ENCODE peak calls at places on chromosomes 1 and 21, in seven cellular contexts. One of them, this sample, is unnamed.
A peak's percentile ranks its signal among the peaks of the same experiment; 100 is the strongest.

GRCh38 chr1:161506336-161507223 is 1.3 kb downstream of the FCGR2A start:
- DNase-seq in GM04504: no peak
- DNase-seq in activated CD4-positive, alpha-beta T cell treated with anti-CD3 and anti-CD28 coated beads for 4 hours: no peak
- DNase-seq in CD4-positive, CD25-positive, alpha-beta regulatory T cell: no peak
- DNase-seq in choroid plexus epithelial cell: peak; percentile 82
- DNase-seq in fibroblast of lung: no peak
- DNase-seq in amniotic stem cell: no peak
- DNase-seq in this sample: no peak

GRCh38 chr1:220511785-220512184 is 16.2 kb upstream of the MARK1 start:
- DNase-seq in GM04504: no peak
- DNase-seq in activated CD4-positive, alpha-beta T cell treated with anti-CD3 and anti-CD28 coated beads for 4 hours: no peak
- DNase-seq in CD4-positive, CD25-positive, alpha-beta regulatory T cell: no peak
- DNase-seq in choroid plexus epithelial cell: no peak
- DNase-seq in fibroblast of lung: no peak
- DNase-seq in amniotic stem cell: no peak
- DNase-seq in this sample: no peak

GRCh38 chr1:197399691-197400521 is 131.9 kb downstream of the CRB1 start:
- DNase-seq in GM04504: no peak
- DNase-seq in activated CD4-positive, alpha-beta T cell treated with anti-CD3 and anti-CD28 coated beads for 4 hours: peak; percentile 24
- DNase-seq in CD4-positive, CD25-positive, alpha-beta regulatory T cell: peak; percentile 54
- DNase-seq in choroid plexus epithelial cell: peak; percentile 77
- DNase-seq in fibroblast of lung: peak; percentile 69
- DNase-seq in amniotic stem cell: peak; percentile 22
- DNase-seq in this sample: peak; percentile 19

GRCh38 chr1:1023700-1024099 is 3.8 kb downstream of the AGRN start:
- DNase-seq in GM04504: no peak
- DNase-seq in activated CD4-positive, alpha-beta T cell treated with anti-CD3 and anti-CD28 coated beads for 4 hours: no peak
- DNase-seq in CD4-positive, CD25-positive, alpha-beta regulatory T cell: no peak
- DNase-seq in choroid plexus epithelial cell: no peak
- DNase-seq in fibroblast of lung: no peak
- DNase-seq in amniotic stem cell: no peak
- DNase-seq in this sample: no peak

GRCh38 chr21:43467785-43468184 is 40.9 kb upstream of the SIK1 start:
- DNase-seq in GM04504: no peak
- DNase-seq in activated CD4-positive, alpha-beta T cell treated with anti-CD3 and anti-CD28 coated beads for 4 hours: no peak
- DNase-seq in CD4-positive, CD25-positive, alpha-beta regulatory T cell: peak; percentile 0
- DNase-seq in choroid plexus epithelial cell: no peak
- DNase-seq in fibroblast of lung: no peak
- DNase-seq in amniotic stem cell: no peak
- DNase-seq in this sample: no peak

GRCh38 chr1:111334169-111334568 is 43.5 kb downstream of the CHIA start:
- DNase-seq in GM04504: peak; percentile 21
- DNase-seq in activated CD4-positive, alpha-beta T cell treated with anti-CD3 and anti-CD28 coated beads for 4 hours: peak; percentile 56
- DNase-seq in CD4-positive, CD25-positive, alpha-beta regulatory T cell: peak; percentile 70
- DNase-seq in choroid plexus epithelial cell: peak; percentile 67
- DNase-seq in fibroblast of lung: peak; percentile 55
- DNase-seq in amniotic stem cell: peak; percentile 41
- DNase-seq in this sample: peak; percentile 24

GRCh38 chr1:183185941-183186490 is at the start of gene LAMC2:
- DNase-seq in GM04504: no peak
- DNase-seq in activated CD4-positive, alpha-beta T cell treated with anti-CD3 and anti-CD28 coated beads for 4 hours: no peak
- DNase-seq in CD4-positive, CD25-positive, alpha-beta regulatory T cell: peak; percentile 41
- DNase-seq in choroid plexus epithelial cell: peak; percentile 40
- DNase-seq in fibroblast of lung: no peak
- DNase-seq in amniotic stem cell: no peak
- DNase-seq in this sample: peak; percentile 15

GRCh38 chr1:42942444-42942843 is 16.2 kb downstream of the SLC2A1 start:
- DNase-seq in GM04504: no peak
- DNase-seq in activated CD4-positive, alpha-beta T cell treated with anti-CD3 and anti-CD28 coated beads for 4 hours: no peak
- DNase-seq in CD4-positive, CD25-positive, alpha-beta regulatory T cell: no peak
- DNase-seq in choroid plexus epithelial cell: no peak
- DNase-seq in fibroblast of lung: no peak
- DNase-seq in amniotic stem cell: no peak
- DNase-seq in this sample: no peak

GRCh38 chr1:17577907-17578297 is 38.4 kb downstream of the ARHGEF10L start:
- DNase-seq in GM04504: no peak
- DNase-seq in activated CD4-positive, alpha-beta T cell treated with anti-CD3 and anti-CD28 coated beads for 4 hours: no peak
- DNase-seq in CD4-positive, CD25-positive, alpha-beta regulatory T cell: no peak
- DNase-seq in choroid plexus epithelial cell: no peak
- DNase-seq in fibroblast of lung: no peak
- DNase-seq in amniotic stem cell: no peak
- DNase-seq in this sample: no peak

GRCh38 chr1:226738421-226738994 is 574 bp downstream of the ITPKB start:
- DNase-seq in GM04504: no peak
- DNase-seq in activated CD4-positive, alpha-beta T cell treated with anti-CD3 and anti-CD28 coated beads for 4 hours: no peak
- DNase-seq in CD4-positive, CD25-positive, alpha-beta regulatory T cell: peak; percentile 58
- DNase-seq in choroid plexus epithelial cell: peak; percentile 47
- DNase-seq in fibroblast of lung: peak; percentile 44
- DNase-seq in amniotic stem cell: peak; percentile 2
- DNase-seq in this sample: no peak

GRCh38 chr1:175332515-175332914 is 139.9 kb upstream of the KIAA0040 start:
- DNase-seq in GM04504: no peak
- DNase-seq in activated CD4-positive, alpha-beta T cell treated with anti-CD3 and anti-CD28 coated beads for 4 hours: no peak
- DNase-seq in CD4-positive, CD25-positive, alpha-beta regulatory T cell: no peak
- DNase-seq in choroid plexus epithelial cell: no peak
- DNase-seq in fibroblast of lung: no peak
- DNase-seq in amniotic stem cell: no peak
- DNase-seq in this sample: no peak

GRCh38 chr1:177044390-177044789 is 120.1 kb downstream of the ASTN1 start:
- DNase-seq in GM04504: no peak
- DNase-seq in activated CD4-positive, alpha-beta T cell treated with anti-CD3 and anti-CD28 coated beads for 4 hours: no peak
- DNase-seq in CD4-positive, CD25-positive, alpha-beta regulatory T cell: no peak
- DNase-seq in choroid plexus epithelial cell: no peak
- DNase-seq in fibroblast of lung: no peak
- DNase-seq in amniotic stem cell: no peak
- DNase-seq in this sample: no peak

GRCh38 chr1:32150847-32151246 is 28.6 kb upstream of the TXLNA start:
- DNase-seq in GM04504: no peak
- DNase-seq in activated CD4-positive, alpha-beta T cell treated with anti-CD3 and anti-CD28 coated beads for 4 hours: no peak
- DNase-seq in CD4-positive, CD25-positive, alpha-beta regulatory T cell: no peak
- DNase-seq in choroid plexus epithelial cell: no peak
- DNase-seq in fibroblast of lung: no peak
- DNase-seq in amniotic stem cell: no peak
- DNase-seq in this sample: no peak

GRCh38 chr1:22739648-22740385 is 29.2 kb downstream of the EPHB2 start:
- DNase-seq in GM04504: peak; percentile 82
- DNase-seq in activated CD4-positive, alpha-beta T cell treated with anti-CD3 and anti-CD28 coated beads for 4 hours: no peak
- DNase-seq in CD4-positive, CD25-positive, alpha-beta regulatory T cell: no peak
- DNase-seq in choroid plexus epithelial cell: peak; percentile 84
- DNase-seq in fibroblast of lung: peak; percentile 90
- DNase-seq in amniotic stem cell: no peak
- DNase-seq in this sample: peak; percentile 87

GRCh38 chr1:160093624-160094290 is 4.7 kb downstream of the IGSF8 start:
- DNase-seq in GM04504: no peak
- DNase-seq in activated CD4-positive, alpha-beta T cell treated with anti-CD3 and anti-CD28 coated beads for 4 hours: no peak
- DNase-seq in CD4-positive, CD25-positive, alpha-beta regulatory T cell: no peak
- DNase-seq in choroid plexus epithelial cell: no peak
- DNase-seq in fibroblast of lung: no peak
- DNase-seq in amniotic stem cell: no peak
- DNase-seq in this sample: no peak

GRCh38 chr1:226001852-226002666 is 2.9 kb upstream of the SDE2 start:
- DNase-seq in GM04504: peak; percentile 71
- DNase-seq in activated CD4-positive, alpha-beta T cell treated with anti-CD3 and anti-CD28 coated beads for 4 hours: peak; percentile 57
- DNase-seq in CD4-positive, CD25-positive, alpha-beta regulatory T cell: peak; percentile 69
- DNase-seq in choroid plexus epithelial cell: peak; percentile 18
- DNase-seq in fibroblast of lung: no peak
- DNase-seq in amniotic stem cell: no peak
- DNase-seq in this sample: no peak

GRCh38 chr21:46122241-46122671 is 24.3 kb downstream of the COL6A2 start:
- DNase-seq in GM04504: peak; percentile 71
- DNase-seq in activated CD4-positive, alpha-beta T cell treated with anti-CD3 and anti-CD28 coated beads for 4 hours: no peak
- DNase-seq in CD4-positive, CD25-positive, alpha-beta regulatory T cell: no peak
- DNase-seq in choroid plexus epithelial cell: peak; percentile 72
- DNase-seq in fibroblast of lung: peak; percentile 71
- DNase-seq in amniotic stem cell: no peak
- DNase-seq in this sample: no peak

GRCh38 chr21:16418663-16419062 is 688.9 kb downstream of the USP25 start:
- DNase-seq in GM04504: no peak
- DNase-seq in activated CD4-positive, alpha-beta T cell treated with anti-CD3 and anti-CD28 coated beads for 4 hours: no peak
- DNase-seq in CD4-positive, CD25-positive, alpha-beta regulatory T cell: no peak
- DNase-seq in choroid plexus epithelial cell: no peak
- DNase-seq in fibroblast of lung: no peak
- DNase-seq in amniotic stem cell: no peak
- DNase-seq in this sample: no peak

GRCh38 chr1:6080469-6080868 is 34.8 kb downstream of the KCNAB2 start:
- DNase-seq in GM04504: no peak
- DNase-seq in activated CD4-positive, alpha-beta T cell treated with anti-CD3 and anti-CD28 coated beads for 4 hours: no peak
- DNase-seq in CD4-positive, CD25-positive, alpha-beta regulatory T cell: no peak
- DNase-seq in choroid plexus epithelial cell: no peak
- DNase-seq in fibroblast of lung: no peak
- DNase-seq in amniotic stem cell: no peak
- DNase-seq in this sample: no peak

GRCh38 chr21:29133796-29134195 is 3.4 kb downstream of the MAP3K7CL start:
- DNase-seq in GM04504: no peak
- DNase-seq in activated CD4-positive, alpha-beta T cell treated with anti-CD3 and anti-CD28 coated beads for 4 hours: no peak
- DNase-seq in CD4-positive, CD25-positive, alpha-beta regulatory T cell: no peak
- DNase-seq in choroid plexus epithelial cell: peak; percentile 72
- DNase-seq in fibroblast of lung: peak; percentile 47
- DNase-seq in amniotic stem cell: no peak
- DNase-seq in this sample: no peak